ENCODE peak calls at places on chromosome 13, in five cellular contexts. Z is cardiac muscle cell, Y is BE2C, H is small intestine, I is endodermal cell. C is an unnamed sample. For H3K4me1 and H3K27me3, the result is how much of the 10 kb centered on the place peaks cover.

GRCh38 chr13:21674271-21675009 is 3.6 kb downstream of the FGF9 start:
- DNase-seq in Z (peak), Y (no peak), H (peak), I (peak), C (peak)

GRCh38 chr13:79684426-79684825 is 203.5 kb downstream of the NDFIP2 start:
- DNase-seq in Z (no peak), Y (no peak), H (no peak), I (no peak), C (no peak)

GRCh38 chr13:47478985-47479384 is 522.1 kb downstream of the SUCLA2 start:
- DNase-seq in Z (no peak), Y (no peak), H (no peak), I (no peak), C (no peak)

GRCh38 chr13:71254384-71254783 is 612.6 kb downstream of the DACH1 start:
- DNase-seq in Z (no peak), Y (no peak), H (no peak), I (peak), C (no peak)

GRCh38 chr13:39349391-39349790 is 253.6 kb downstream of the LHFPL6 start:
- DNase-seq in Z (no peak), Y (no peak), H (no peak), I (no peak), C (no peak)

GRCh38 chr13:101624981-101625380 is 172.5 kb downstream of the ITGBL1 start:
- DNase-seq in Z (no peak), Y (no peak), H (no peak), I (no peak), C (no peak)

GRCh38 chr13:110651726-110652230 is 36.4 kb downstream of the NAXD start:
- DNase-seq in Z (no peak), Y (no peak), H (no peak), I (peak), C (no peak)

GRCh38 chr13:98842858-98843481 is 90.5 kb upstream of the SLC15A1 start:
- DNase-seq in Z (peak), Y (peak), H (peak), I (peak), C (peak)

GRCh38 chr13:50326746-50327145 is 311.5 kb downstream of the KCNRG start:
- DNase-seq in Z (no peak), Y (no peak), H (no peak), I (no peak), C (no peak)
- H3K4me1 ChIP-seq in Z (under half), Y (under half), H (under half), I (under half), C (under half)

GRCh38 chr13:112438515-112438914 is 62.4 kb downstream of the SPACA7 start:
- DNase-seq in Z (no peak), Y (no peak), H (no peak), I (no peak), C (no peak)

GRCh38 chr13:112434937-112435523 is 58.9 kb downstream of the SPACA7 start:
- DNase-seq in Z (no peak), Y (no peak), H (no peak), I (peak), C (no peak)

GRCh38 chr13:112438094-112438493 is 61.9 kb downstream of the SPACA7 start:
- DNase-seq in Z (no peak), Y (no peak), H (no peak), I (no peak), C (no peak)

GRCh38 chr13:112434032-112434431 is 57.9 kb downstream of the SPACA7 start:
- DNase-seq in Z (no peak), Y (no peak), H (no peak), I (no peak), C (no peak)

GRCh38 chr13:112435973-112436372 is 59.8 kb downstream of the SPACA7 start:
- DNase-seq in Z (no peak), Y (no peak), H (no peak), I (no peak), C (no peak)
- H3K27me3 ChIP-seq in Z (under half), Y (under half), H (under half), I (under half), C (under half)

GRCh38 chr13:40984670-40985366 is 34.3 kb downstream of the ELF1 start:
- DNase-seq in Z (no peak), Y (no peak), H (peak), I (no peak), C (no peak)
- H3K4me1 ChIP-seq in Z (under half), Y (under half), H (under half), I (under half), C (under half)

GRCh38 chr13:93547886-93548285 is 321.3 kb downstream of the GPC6 start:
- DNase-seq in Z (no peak), Y (no peak), H (no peak), I (no peak), C (no peak)
- H3K27me3 ChIP-seq in Z (under half), Y (under half), H (under half), I (under half), C (under half)

C was measured in adrenal gland.